ENCODE peak calls at places on chromosomes 2 and 18, in nine cellular contexts. One of them, this sample, is unnamed.

GRCh38 chr2:126886201-126886905 is 12.3 kb upstream of the TEX51 start:
- DNase-seq in GM19239: peak
- DNase-seq in stimulated activated naive B cell treated with anti-CD40 and anti-IgM and Interleukin-4, amounts not matched to agents 10 μg/mL and 1 μg/mL and 100 μg/mL, for 72 hours: peak
- DNase-seq in Right ventricle myocardium superior: peak
- DNase-seq in AG09319: no peak
- DNase-seq in GM12864: no peak
- DNase-seq in left cardiac atrium: peak
- DNase-seq in activated gamma-delta T cell treated with anti-CD3 and anti-CD28 coated beads, Interleukin-2, amount 50 U/mL, for 16 hours: peak
- DNase-seq in cardiac fibroblast: peak
- DNase-seq in this sample: peak

GRCh38 chr2:217058791-217059755 is 199.2 kb upstream of the TNP1 start:
- DNase-seq in left cardiac atrium: no peak
- DNase-seq in activated gamma-delta T cell treated with anti-CD3 and anti-CD28 coated beads, Interleukin-2, amount 50 U/mL, for 16 hours: no peak
- DNase-seq in GM12864: no peak
- DNase-seq in stimulated activated naive B cell treated with anti-CD40 and anti-IgM and Interleukin-4, amounts not matched to agents 10 μg/mL and 1 μg/mL and 100 μg/mL, for 72 hours: no peak
- DNase-seq in GM19239: no peak
- DNase-seq in cardiac fibroblast: peak
- DNase-seq in Right ventricle myocardium superior: no peak
- DNase-seq in AG09319: no peak
- DNase-seq in this sample: no peak

GRCh38 chr18:49811151-49811938 is 2.0 kb downstream of the ACAA2 start:
- DNase-seq in GM19239: no peak
- DNase-seq in AG09319: no peak
- DNase-seq in left cardiac atrium: no peak
- DNase-seq in activated gamma-delta T cell treated with anti-CD3 and anti-CD28 coated beads, Interleukin-2, amount 50 U/mL, for 16 hours: no peak
- DNase-seq in Right ventricle myocardium superior: no peak
- DNase-seq in stimulated activated naive B cell treated with anti-CD40 and anti-IgM and Interleukin-4, amounts not matched to agents 10 μg/mL and 1 μg/mL and 100 μg/mL, for 72 hours: no peak
- DNase-seq in cardiac fibroblast: no peak
- DNase-seq in GM12864: no peak
- DNase-seq in this sample: no peak

GRCh38 chr2:112480540-112481049 is 1.4 kb upstream of the TTL start:
- DNase-seq in activated gamma-delta T cell treated with anti-CD3 and anti-CD28 coated beads, Interleukin-2, amount 50 U/mL, for 16 hours: no peak
- DNase-seq in stimulated activated naive B cell treated with anti-CD40 and anti-IgM and Interleukin-4, amounts not matched to agents 10 μg/mL and 1 μg/mL and 100 μg/mL, for 72 hours: no peak
- DNase-seq in GM19239: peak
- DNase-seq in Right ventricle myocardium superior: no peak
- DNase-seq in GM12864: no peak
- DNase-seq in cardiac fibroblast: no peak
- DNase-seq in AG09319: no peak
- DNase-seq in left cardiac atrium: no peak
- DNase-seq in this sample: no peak

GRCh38 chr2:153105829-153106578 is 372.6 kb downstream of the RPRM start:
- DNase-seq in GM12864: no peak
- DNase-seq in stimulated activated naive B cell treated with anti-CD40 and anti-IgM and Interleukin-4, amounts not matched to agents 10 μg/mL and 1 μg/mL and 100 μg/mL, for 72 hours: no peak
- DNase-seq in AG09319: no peak
- DNase-seq in GM19239: no peak
- DNase-seq in cardiac fibroblast: no peak
- DNase-seq in activated gamma-delta T cell treated with anti-CD3 and anti-CD28 coated beads, Interleukin-2, amount 50 U/mL, for 16 hours: no peak
- DNase-seq in left cardiac atrium: no peak
- DNase-seq in Right ventricle myocardium superior: no peak
- DNase-seq in this sample: no peak

GRCh38 chr2:240935101-240935876 is 29.2 kb downstream of the CROCC2 start:
- DNase-seq in cardiac fibroblast: no peak
- DNase-seq in stimulated activated naive B cell treated with anti-CD40 and anti-IgM and Interleukin-4, amounts not matched to agents 10 μg/mL and 1 μg/mL and 100 μg/mL, for 72 hours: no peak
- DNase-seq in GM12864: no peak
- DNase-seq in AG09319: no peak
- DNase-seq in left cardiac atrium: no peak
- DNase-seq in Right ventricle myocardium superior: no peak
- DNase-seq in activated gamma-delta T cell treated with anti-CD3 and anti-CD28 coated beads, Interleukin-2, amount 50 U/mL, for 16 hours: no peak
- DNase-seq in GM19239: no peak
- DNase-seq in this sample: no peak

GRCh38 chr2:136444323-136444722 is 321.0 kb upstream of the THSD7B start:
- DNase-seq in AG09319: no peak
- DNase-seq in GM12864: no peak
- DNase-seq in GM19239: no peak
- DNase-seq in cardiac fibroblast: no peak
- DNase-seq in Right ventricle myocardium superior: no peak
- DNase-seq in stimulated activated naive B cell treated with anti-CD40 and anti-IgM and Interleukin-4, amounts not matched to agents 10 μg/mL and 1 μg/mL and 100 μg/mL, for 72 hours: no peak
- DNase-seq in activated gamma-delta T cell treated with anti-CD3 and anti-CD28 coated beads, Interleukin-2, amount 50 U/mL, for 16 hours: no peak
- DNase-seq in left cardiac atrium: no peak
- DNase-seq in this sample: no peak

GRCh38 chr2:114076961-114077360 is 187.1 kb downstream of the ACTR3 start:
- DNase-seq in left cardiac atrium: no peak
- DNase-seq in activated gamma-delta T cell treated with anti-CD3 and anti-CD28 coated beads, Interleukin-2, amount 50 U/mL, for 16 hours: no peak
- DNase-seq in AG09319: no peak
- DNase-seq in GM19239: no peak
- DNase-seq in cardiac fibroblast: no peak
- DNase-seq in GM12864: no peak
- DNase-seq in stimulated activated naive B cell treated with anti-CD40 and anti-IgM and Interleukin-4, amounts not matched to agents 10 μg/mL and 1 μg/mL and 100 μg/mL, for 72 hours: no peak
- DNase-seq in Right ventricle myocardium superior: no peak
- DNase-seq in this sample: no peak

GRCh38 chr2:229164545-229165249 is 106.4 kb downstream of the PID1 start:
- DNase-seq in AG09319: no peak
- DNase-seq in Right ventricle myocardium superior: no peak
- DNase-seq in GM19239: no peak
- DNase-seq in left cardiac atrium: no peak
- DNase-seq in cardiac fibroblast: peak
- DNase-seq in stimulated activated naive B cell treated with anti-CD40 and anti-IgM and Interleukin-4, amounts not matched to agents 10 μg/mL and 1 μg/mL and 100 μg/mL, for 72 hours: no peak
- DNase-seq in GM12864: no peak
- DNase-seq in activated gamma-delta T cell treated with anti-CD3 and anti-CD28 coated beads, Interleukin-2, amount 50 U/mL, for 16 hours: no peak
- DNase-seq in this sample: no peak

GRCh38 chr2:32758232-32758631 is 130.4 kb downstream of the TTC27 start:
- DNase-seq in stimulated activated naive B cell treated with anti-CD40 and anti-IgM and Interleukin-4, amounts not matched to agents 10 μg/mL and 1 μg/mL and 100 μg/mL, for 72 hours: no peak
- DNase-seq in Right ventricle myocardium superior: peak
- DNase-seq in activated gamma-delta T cell treated with anti-CD3 and anti-CD28 coated beads, Interleukin-2, amount 50 U/mL, for 16 hours: no peak
- DNase-seq in AG09319: no peak
- DNase-seq in cardiac fibroblast: no peak
- DNase-seq in left cardiac atrium: no peak
- DNase-seq in GM12864: no peak
- DNase-seq in GM19239: no peak
- DNase-seq in this sample: no peak

GRCh38 chr2:153047220-153047619 is 328.8 kb downstream of the ARL6IP6 start:
- DNase-seq in AG09319: no peak
- DNase-seq in stimulated activated naive B cell treated with anti-CD40 and anti-IgM and Interleukin-4, amounts not matched to agents 10 μg/mL and 1 μg/mL and 100 μg/mL, for 72 hours: no peak
- DNase-seq in GM19239: no peak
- DNase-seq in left cardiac atrium: no peak
- DNase-seq in Right ventricle myocardium superior: no peak
- DNase-seq in GM12864: no peak
- DNase-seq in activated gamma-delta T cell treated with anti-CD3 and anti-CD28 coated beads, Interleukin-2, amount 50 U/mL, for 16 hours: no peak
- DNase-seq in cardiac fibroblast: no peak
- DNase-seq in this sample: no peak

GRCh38 chr2:192151848-192152247 is 42.9 kb downstream of the TMEFF2 start:
- DNase-seq in left cardiac atrium: no peak
- DNase-seq in cardiac fibroblast: peak
- DNase-seq in GM12864: no peak
- DNase-seq in activated gamma-delta T cell treated with anti-CD3 and anti-CD28 coated beads, Interleukin-2, amount 50 U/mL, for 16 hours: no peak
- DNase-seq in Right ventricle myocardium superior: no peak
- DNase-seq in AG09319: no peak
- DNase-seq in GM19239: no peak
- DNase-seq in stimulated activated naive B cell treated with anti-CD40 and anti-IgM and Interleukin-4, amounts not matched to agents 10 μg/mL and 1 μg/mL and 100 μg/mL, for 72 hours: no peak
- DNase-seq in this sample: no peak

GRCh38 chr2:128252501-128252900 is 66.2 kb downstream of the HS6ST1 start:
- DNase-seq in activated gamma-delta T cell treated with anti-CD3 and anti-CD28 coated beads, Interleukin-2, amount 50 U/mL, for 16 hours: no peak
- DNase-seq in stimulated activated naive B cell treated with anti-CD40 and anti-IgM and Interleukin-4, amounts not matched to agents 10 μg/mL and 1 μg/mL and 100 μg/mL, for 72 hours: no peak
- DNase-seq in GM12864: no peak
- DNase-seq in cardiac fibroblast: no peak
- DNase-seq in Right ventricle myocardium superior: peak
- DNase-seq in left cardiac atrium: no peak
- DNase-seq in GM19239: no peak
- DNase-seq in AG09319: no peak
- DNase-seq in this sample: peak

GRCh38 chr2:64750001-64750816 is 96.5 kb upstream of the SERTAD2 start:
- DNase-seq in GM12864: no peak
- DNase-seq in GM19239: no peak
- DNase-seq in Right ventricle myocardium superior: peak
- DNase-seq in cardiac fibroblast: peak
- DNase-seq in AG09319: no peak
- DNase-seq in left cardiac atrium: peak
- DNase-seq in stimulated activated naive B cell treated with anti-CD40 and anti-IgM and Interleukin-4, amounts not matched to agents 10 μg/mL and 1 μg/mL and 100 μg/mL, for 72 hours: no peak
- DNase-seq in activated gamma-delta T cell treated with anti-CD3 and anti-CD28 coated beads, Interleukin-2, amount 50 U/mL, for 16 hours: peak
- DNase-seq in this sample: peak

GRCh38 chr18:34718610-34719009 is 8.5 kb downstream of the DTNA start:
- DNase-seq in stimulated activated naive B cell treated with anti-CD40 and anti-IgM and Interleukin-4, amounts not matched to agents 10 μg/mL and 1 μg/mL and 100 μg/mL, for 72 hours: no peak
- DNase-seq in GM12864: no peak
- DNase-seq in activated gamma-delta T cell treated with anti-CD3 and anti-CD28 coated beads, Interleukin-2, amount 50 U/mL, for 16 hours: no peak
- DNase-seq in Right ventricle myocardium superior: no peak
- DNase-seq in cardiac fibroblast: no peak
- DNase-seq in AG09319: no peak
- DNase-seq in GM19239: no peak
- DNase-seq in left cardiac atrium: no peak
- DNase-seq in this sample: no peak

GRCh38 chr2:9802576-9802993 is 40.7 kb upstream of the TAF1B start:
- DNase-seq in cardiac fibroblast: no peak
- DNase-seq in left cardiac atrium: no peak
- DNase-seq in activated gamma-delta T cell treated with anti-CD3 and anti-CD28 coated beads, Interleukin-2, amount 50 U/mL, for 16 hours: no peak
- DNase-seq in Right ventricle myocardium superior: peak
- DNase-seq in GM19239: no peak
- DNase-seq in AG09319: no peak
- DNase-seq in GM12864: no peak
- DNase-seq in stimulated activated naive B cell treated with anti-CD40 and anti-IgM and Interleukin-4, amounts not matched to agents 10 μg/mL and 1 μg/mL and 100 μg/mL, for 72 hours: no peak
- DNase-seq in this sample: no peak

GRCh38 chr2:156892449-156893335 is 364.8 kb upstream of the GALNT5 start:
- DNase-seq in cardiac fibroblast: peak
- DNase-seq in GM12864: peak
- DNase-seq in AG09319: no peak
- DNase-seq in stimulated activated naive B cell treated with anti-CD40 and anti-IgM and Interleukin-4, amounts not matched to agents 10 μg/mL and 1 μg/mL and 100 μg/mL, for 72 hours: no peak
- DNase-seq in left cardiac atrium: no peak
- DNase-seq in GM19239: no peak
- DNase-seq in Right ventricle myocardium superior: no peak
- DNase-seq in activated gamma-delta T cell treated with anti-CD3 and anti-CD28 coated beads, Interleukin-2, amount 50 U/mL, for 16 hours: no peak
- DNase-seq in this sample: no peak

GRCh38 chr2:224884188-224884587 is 158.1 kb downstream of the DOCK10 start:
- DNase-seq in Right ventricle myocardium superior: no peak
- DNase-seq in left cardiac atrium: no peak
- DNase-seq in AG09319: no peak
- DNase-seq in GM19239: no peak
- DNase-seq in activated gamma-delta T cell treated with anti-CD3 and anti-CD28 coated beads, Interleukin-2, amount 50 U/mL, for 16 hours: no peak
- DNase-seq in cardiac fibroblast: peak
- DNase-seq in GM12864: no peak
- DNase-seq in stimulated activated naive B cell treated with anti-CD40 and anti-IgM and Interleukin-4, amounts not matched to agents 10 μg/mL and 1 μg/mL and 100 μg/mL, for 72 hours: no peak
- DNase-seq in this sample: no peak

GRCh38 chr2:98608962-98609604 is 694 bp downstream of the UNC50 start:
- DNase-seq in Right ventricle myocardium superior: no peak
- DNase-seq in GM19239: no peak
- DNase-seq in AG09319: peak
- DNase-seq in GM12864: no peak
- DNase-seq in cardiac fibroblast: peak
- DNase-seq in activated gamma-delta T cell treated with anti-CD3 and anti-CD28 coated beads, Interleukin-2, amount 50 U/mL, for 16 hours: no peak
- DNase-seq in stimulated activated naive B cell treated with anti-CD40 and anti-IgM and Interleukin-4, amounts not matched to agents 10 μg/mL and 1 μg/mL and 100 μg/mL, for 72 hours: no peak
- DNase-seq in left cardiac atrium: peak
- DNase-seq in this sample: peak

GRCh38 chr2:185318271-185318724 is 420.3 kb upstream of the FSIP2 start:
- DNase-seq in activated gamma-delta T cell treated with anti-CD3 and anti-CD28 coated beads, Interleukin-2, amount 50 U/mL, for 16 hours: no peak
- DNase-seq in left cardiac atrium: no peak
- DNase-seq in Right ventricle myocardium superior: no peak
- DNase-seq in GM19239: no peak
- DNase-seq in stimulated activated naive B cell treated with anti-CD40 and anti-IgM and Interleukin-4, amounts not matched to agents 10 μg/mL and 1 μg/mL and 100 μg/mL, for 72 hours: no peak
- DNase-seq in GM12864: no peak
- DNase-seq in cardiac fibroblast: no peak
- DNase-seq in AG09319: no peak
- DNase-seq in this sample: no peak

GRCh38 chr2:200820573-200820972 is 8.9 kb downstream of the BZW1 start:
- DNase-seq in activated gamma-delta T cell treated with anti-CD3 and anti-CD28 coated beads, Interleukin-2, amount 50 U/mL, for 16 hours: no peak
- DNase-seq in left cardiac atrium: no peak
- DNase-seq in Right ventricle myocardium superior: no peak
- DNase-seq in AG09319: no peak
- DNase-seq in stimulated activated naive B cell treated with anti-CD40 and anti-IgM and Interleukin-4, amounts not matched to agents 10 μg/mL and 1 μg/mL and 100 μg/mL, for 72 hours: no peak
- DNase-seq in cardiac fibroblast: no peak
- DNase-seq in GM19239: no peak
- DNase-seq in GM12864: no peak
- DNase-seq in this sample: no peak

GRCh38 chr2:66438498-66439290 is 3.8 kb downstream of the MEIS1 start:
- DNase-seq in AG09319: no peak
- DNase-seq in left cardiac atrium: no peak
- DNase-seq in GM12864: no peak
- DNase-seq in stimulated activated naive B cell treated with anti-CD40 and anti-IgM and Interleukin-4, amounts not matched to agents 10 μg/mL and 1 μg/mL and 100 μg/mL, for 72 hours: no peak
- DNase-seq in activated gamma-delta T cell treated with anti-CD3 and anti-CD28 coated beads, Interleukin-2, amount 50 U/mL, for 16 hours: no peak
- DNase-seq in cardiac fibroblast: peak
- DNase-seq in Right ventricle myocardium superior: no peak
- DNase-seq in GM19239: no peak
- DNase-seq in this sample: no peak

This sample was measured in stimulated activated naive CD8-positive, alpha-beta T cell treated with anti-CD3 and anti-CD28 coated beads, Interleukin-15, amount 100 ng/mL, for 72 hours.